ENCODE peak calls at places on chromosomes 5 and 9, in four cellular contexts. M, O, Z and P are unnamed samples.

GRCh38 chr5:89110916-89111646 is 228.1 kb upstream of the MEF2C start:
- DNase-seq in M (no peak), Z (peak; percentile 15), O (no peak), P (no peak)

GRCh38 chr5:129103397-129103796 is 8.8 kb downstream of the ISOC1 start:
- DNase-seq in M (no peak), O (no peak), Z (no peak), P (no peak)

GRCh38 chr5:35960328-35960727 is 21.9 kb upstream of the CAPSL start:
- DNase-seq in O (no peak), Z (no peak), M (no peak), P (no peak)

GRCh38 chr9:137077010-137077747 is at the start of gene UAP1L1:
- DNase-seq in Z (no peak), M (peak; percentile 78), O (peak; percentile 73), P (no peak)

GRCh38 chr5:2190549-2190948 is 307.8 kb upstream of the IRX4 start:
- DNase-seq in M (no peak), Z (no peak), O (no peak), P (no peak)

GRCh38 chr5:73215891-73216610 is 43.1 kb downstream of the TMEM174 start:
- DNase-seq in Z (peak; percentile 61), O (peak; percentile 57), M (peak; percentile 83), P (peak; percentile 86)

GRCh38 chr9:20269620-20270019 is 352.7 kb downstream of the MLLT3 start:
- DNase-seq in O (no peak), Z (peak; percentile 80), M (no peak), P (no peak)

GRCh38 chr5:143206194-143207053 is 197.1 kb downstream of the NR3C1 start:
- DNase-seq in Z (peak; percentile 88), O (no peak), M (no peak), P (peak; percentile 69)

GRCh38 chr5:160438316-160439204 is 16.9 kb downstream of the PTTG1 start:
- DNase-seq in Z (peak; percentile 64), M (peak; percentile 52), O (no peak), P (peak; percentile 75)

GRCh38 chr9:96021616-96022444 is 146.3 kb downstream of the ERCC6L2 start:
- DNase-seq in O (no peak), Z (no peak), M (no peak), P (no peak)

GRCh38 chr9:84667571-84668203 is 1.8 kb upstream of the NTRK2 start:
- DNase-seq in M (no peak), Z (peak; percentile 31), O (peak; percentile 30), P (peak; percentile 27)

GRCh38 chr9:106828965-106829364 is 34.0 kb upstream of the ZNF462 start:
- DNase-seq in O (no peak), Z (peak; percentile 29), M (no peak), P (no peak)

GRCh38 chr5:163478126-163478981 is 17.9 kb downstream of the HMMR start:
- DNase-seq in Z (peak; percentile 72), O (no peak), M (no peak), P (peak; percentile 34)

GRCh38 chr5:163478982-163479271 is 18.5 kb downstream of the HMMR start:
- DNase-seq in M (no peak), Z (no peak), O (no peak), P (no peak)

GRCh38 chr5:163475416-163475815 is 15.0 kb downstream of the HMMR start:
- DNase-seq in M (no peak), Z (no peak), O (no peak), P (no peak)

GRCh38 chr5:163473613-163474243 is 13.3 kb downstream of the HMMR start:
- DNase-seq in O (no peak), Z (peak; percentile 55), M (no peak), P (peak; percentile 46)
- TF ChIP-seq CTCF in O (no peak), Z (no peak), M (peak; percentile 41), P (peak; percentile 42)

DNA sequence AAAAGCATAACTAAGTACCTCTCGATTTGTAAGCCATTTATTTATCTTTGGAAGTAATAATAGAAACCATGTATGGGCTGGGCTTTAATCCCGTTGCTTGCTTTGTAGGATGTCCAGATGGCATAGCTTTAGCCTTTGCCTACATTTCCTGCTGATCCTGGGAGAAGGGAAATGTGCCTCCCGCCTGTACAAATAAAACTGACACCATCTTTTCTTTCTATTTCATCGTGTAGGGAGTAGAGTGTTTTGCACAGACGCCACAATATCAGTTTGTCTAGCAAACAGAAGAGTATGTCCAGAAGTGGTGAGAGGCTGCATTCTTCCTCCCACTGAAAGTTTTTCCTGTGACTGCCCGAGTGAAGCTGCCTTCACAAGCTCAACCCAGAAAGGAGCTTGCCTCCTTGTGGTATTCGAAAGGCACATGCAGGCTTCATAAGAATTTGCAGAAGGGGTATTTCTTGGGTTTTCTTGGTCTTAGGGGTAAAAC is 24.7 kb upstream of the TJP2 start:
- DNase-seq in O (peak; percentile 4), M (no peak), Z (peak; percentile 58), P (no peak)
- TF ChIP-seq CTCF in O (no peak), M (no peak), Z (peak; percentile 32), P (no peak)

GRCh38 chr9:122380293-122380692 is 9.5 kb downstream of the PTGS1 start:
- DNase-seq in O (no peak), Z (no peak), M (no peak), P (no peak)

GRCh38 chr9:122378236-122378635 is 7.4 kb downstream of the PTGS1 start:
- DNase-seq in O (no peak), Z (no peak), M (no peak), P (no peak)

GRCh38 chr9:122381206-122381950 is 10.6 kb downstream of the PTGS1 start:
- DNase-seq in O (no peak), M (no peak), Z (no peak), P (no peak)

GRCh38 chr9:122377241-122378164 is 6.7 kb downstream of the PTGS1 start:
- DNase-seq in Z (no peak), O (no peak), M (no peak), P (no peak)

GRCh38 chr9:122379340-122379739 is 8.5 kb downstream of the PTGS1 start:
- DNase-seq in M (no peak), Z (no peak), O (no peak), P (peak; percentile 35)
- TF ChIP-seq CTCF in M (no peak), Z (peak; percentile 36), O (no peak), P (peak; percentile 33)

GRCh38 chr9:35729700-35730485 is 2.1 kb downstream of the TLN1 start:
- DNase-seq in Z (peak; percentile 81), O (peak; percentile 49), M (peak; percentile 42), P (peak; percentile 80)
- TF ChIP-seq CTCF in Z (peak; percentile 68), O (no peak), M (peak; percentile 59), P (peak; percentile 49)

DNA sequence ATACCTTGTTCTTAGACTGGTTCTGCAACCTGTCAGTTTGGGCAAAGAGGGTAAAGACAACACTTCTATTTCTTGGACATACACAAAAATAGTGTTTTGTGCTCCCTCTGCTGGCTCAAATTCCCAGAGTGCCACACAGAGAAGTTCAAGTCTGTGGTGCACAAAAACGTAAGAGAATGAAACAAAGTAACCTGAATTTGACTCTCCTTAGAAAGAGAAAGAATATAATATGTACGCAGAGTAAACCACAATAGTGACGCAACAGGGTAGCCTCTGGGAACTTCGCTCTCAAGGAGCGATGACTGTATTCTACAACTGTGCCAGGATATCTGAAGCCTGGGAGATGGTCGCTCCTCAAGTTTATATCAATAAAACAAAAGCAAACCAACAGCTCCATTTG is 18.5 kb downstream of the DDX31 start:
- DNase-seq in M (no peak), O (no peak), Z (peak; percentile 75), P (peak; percentile 86)
- TF ChIP-seq CTCF in M (peak; percentile 25), O (no peak), Z (peak; percentile 41), P (peak; percentile 42)

DNA sequence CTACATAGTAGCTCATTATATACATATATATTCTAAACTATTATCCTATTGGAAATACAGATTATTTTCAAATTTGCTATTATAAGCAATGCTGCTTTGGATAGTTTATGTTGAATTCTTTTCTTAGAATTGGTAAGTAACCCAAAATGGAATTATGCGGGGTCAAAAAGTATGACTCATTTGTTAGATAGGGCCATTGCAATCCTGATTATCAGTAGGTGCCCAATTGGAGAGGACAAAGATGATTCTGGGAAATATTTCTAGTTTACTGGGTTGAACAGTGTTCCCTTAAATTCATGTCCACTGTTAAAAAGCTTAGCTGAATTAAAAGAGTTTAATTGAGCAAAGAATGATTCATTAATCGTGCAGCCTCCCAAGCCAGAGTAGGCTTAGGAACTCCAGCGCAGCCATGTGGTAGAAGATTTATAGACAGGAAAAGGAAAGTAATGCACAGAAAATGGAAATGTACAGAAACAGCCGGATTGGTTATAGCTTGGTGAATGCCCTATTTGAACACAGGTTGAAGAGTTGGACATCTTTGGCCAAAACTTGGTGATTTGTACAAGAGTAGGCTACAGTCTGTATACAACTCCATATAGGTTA is 81.8 kb downstream of the GDNF start:
- DNase-seq in M (no peak), O (no peak), Z (no peak), P (peak; percentile 7)
- TF ChIP-seq CTCF in M (no peak), O (no peak), Z (peak; percentile 1), P (no peak)

GRCh38 chr5:39137391-39138181 is 63.4 kb upstream of the RICTOR start:
- DNase-seq in M (no peak), Z (peak; percentile 21), O (no peak), P (peak; percentile 23)
- TF ChIP-seq CTCF in M (no peak), Z (peak; percentile 19), O (no peak), P (peak; percentile 25)

GRCh38 chr5:55927861-55928655 is 66.7 kb downstream of the IL6ST start:
- DNase-seq in M (no peak), O (no peak), Z (no peak), P (no peak)
- TF ChIP-seq CTCF in M (no peak), O (no peak), Z (no peak), P (no peak)

GRCh38 chr9:108776920-108777650 is 78.7 kb downstream of the ACTL7B start:
- DNase-seq in Z (peak; percentile 59), M (peak; percentile 43), O (no peak), P (peak; percentile 48)
- TF ChIP-seq CTCF in Z (peak; percentile 50), M (no peak), O (no peak), P (no peak)

GRCh38 chr9:121537283-121537682 is 37.6 kb upstream of the GGTA1 start:
- DNase-seq in M (peak; percentile 33), Z (no peak), O (no peak), P (no peak)

GRCh38 chr9:121541256-121541655 is 41.6 kb upstream of the GGTA1 start:
- DNase-seq in Z (no peak), M (no peak), O (no peak), P (no peak)

GRCh38 chr9:121541945-121542344 is 42.3 kb upstream of the GGTA1 start:
- DNase-seq in O (no peak), M (no peak), Z (no peak), P (no peak)

GRCh38 chr9:121532881-121533280 is 33.2 kb upstream of the GGTA1 start:
- DNase-seq in Z (no peak), O (no peak), M (no peak), P (no peak)

DNA sequence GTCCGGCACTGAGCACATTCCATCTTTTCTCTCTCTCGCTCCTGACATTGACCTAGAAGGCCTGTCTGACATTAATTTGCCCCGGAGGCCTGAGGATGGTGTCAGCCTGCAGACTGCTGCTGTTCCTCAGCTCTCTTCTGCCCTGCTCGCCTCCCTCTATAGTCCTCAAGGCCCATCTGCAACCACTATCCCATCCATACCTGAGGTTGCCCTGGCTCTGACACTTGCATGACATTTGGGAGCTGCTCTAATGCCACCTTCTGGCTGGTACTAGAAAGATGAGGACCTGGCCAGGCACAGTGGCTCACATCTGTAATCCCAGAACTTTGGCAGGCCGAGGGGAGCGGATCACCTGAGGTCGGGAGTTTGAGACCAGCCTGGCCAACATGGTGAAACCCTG is 38.6 kb upstream of the GGTA1 start:
- DNase-seq in O (no peak), M (no peak), Z (peak; percentile 26), P (peak; percentile 41)
- TF ChIP-seq CTCF in O (no peak), M (no peak), Z (peak; percentile 31), P (peak; percentile 11)